ENCODE peak calls at places on chromosomes 16 and 17, in five cellular contexts. One of them, this sample, is unnamed.

GRCh38 chr17:4768281-4768680 is 3.4 kb upstream of the TM4SF5 start:
- DNase-seq in amniotic stem cell: no peak
- DNase-seq in Daoy: no peak
- DNase-seq in T-helper 1 cell: no peak
- DNase-seq in EH: no peak
- DNase-seq in this sample: no peak

GRCh38 chr17:78341559-78342437 is 18.1 kb downstream of the SOCS3 start:
- DNase-seq in amniotic stem cell: peak; percentile 36
- DNase-seq in Daoy: peak; percentile 81
- DNase-seq in T-helper 1 cell: no peak
- DNase-seq in EH: peak; percentile 85
- DNase-seq in this sample: no peak

GRCh38 chr16:2663553-2664521 is 18.5 kb upstream of the KCTD5 start:
- DNase-seq in amniotic stem cell: no peak
- DNase-seq in Daoy: no peak
- DNase-seq in T-helper 1 cell: peak; percentile 87
- DNase-seq in EH: peak; percentile 60
- DNase-seq in this sample: no peak

GRCh38 chr16:2790631-2791030 is 3.3 kb upstream of the PRSS33 start:
- DNase-seq in amniotic stem cell: no peak
- DNase-seq in Daoy: no peak
- DNase-seq in T-helper 1 cell: no peak
- DNase-seq in EH: no peak
- DNase-seq in this sample: no peak

GRCh38 chr17:67506966-67507365 is 129.9 kb downstream of the PITPNC1 start:
- DNase-seq in amniotic stem cell: no peak
- DNase-seq in Daoy: no peak
- DNase-seq in T-helper 1 cell: no peak
- DNase-seq in EH: peak; percentile 65
- DNase-seq in this sample: no peak

GRCh38 chr16:49345829-49346228 is 27.8 kb upstream of the C16orf78 start:
- DNase-seq in amniotic stem cell: no peak
- DNase-seq in Daoy: no peak
- DNase-seq in T-helper 1 cell: no peak
- DNase-seq in EH: peak; percentile 6
- DNase-seq in this sample: no peak

GRCh38 chr16:31382485-31383161 is 10.5 kb upstream of the ITGAD start:
- DNase-seq in amniotic stem cell: no peak
- DNase-seq in Daoy: peak; percentile 71
- DNase-seq in T-helper 1 cell: peak; percentile 68
- DNase-seq in EH: peak; percentile 54
- DNase-seq in this sample: peak; percentile 21

GRCh38 chr16:67470314-67470713 is 10.6 kb downstream of the ATP6V0D1 start:
- DNase-seq in amniotic stem cell: no peak
- DNase-seq in Daoy: no peak
- DNase-seq in T-helper 1 cell: no peak
- DNase-seq in EH: peak; percentile 39
- DNase-seq in this sample: no peak

GRCh38 chr17:8695241-8695640 is 49.4 kb downstream of the CCDC42 start:
- DNase-seq in amniotic stem cell: no peak
- DNase-seq in Daoy: peak; percentile 18
- DNase-seq in T-helper 1 cell: no peak
- DNase-seq in EH: no peak
- DNase-seq in this sample: no peak

GRCh38 chr16:30623558-30624283 is 13.5 kb upstream of the ZNF689 start:
- DNase-seq in amniotic stem cell: no peak
- DNase-seq in Daoy: no peak
- DNase-seq in T-helper 1 cell: no peak
- DNase-seq in EH: peak; percentile 17
- DNase-seq in this sample: no peak

GRCh38 chr16:14505846-14506245 is 124.2 kb downstream of the PARN start:
- DNase-seq in amniotic stem cell: no peak
- DNase-seq in Daoy: no peak
- DNase-seq in T-helper 1 cell: no peak
- DNase-seq in EH: peak; percentile 48
- DNase-seq in this sample: no peak

GRCh38 chr16:81443688-81444447 is 740 bp upstream of the CMIP start:
- DNase-seq in amniotic stem cell: no peak
- DNase-seq in Daoy: no peak
- DNase-seq in T-helper 1 cell: no peak
- DNase-seq in EH: no peak
- DNase-seq in this sample: peak; percentile 9

GRCh38 chr17:19019041-19019941 is 14.7 kb upstream of the FAM83G start:
- DNase-seq in amniotic stem cell: no peak
- DNase-seq in Daoy: no peak
- DNase-seq in T-helper 1 cell: no peak
- DNase-seq in EH: no peak
- DNase-seq in this sample: no peak

GRCh38 chr16:87562201-87562600 is 40.1 kb upstream of the JPH3 start:
- DNase-seq in amniotic stem cell: no peak
- DNase-seq in Daoy: no peak
- DNase-seq in T-helper 1 cell: no peak
- DNase-seq in EH: no peak
- DNase-seq in this sample: no peak

GRCh38 chr17:41617698-41618097 is 5.1 kb upstream of the KRT16 start:
- DNase-seq in amniotic stem cell: no peak
- DNase-seq in Daoy: no peak
- DNase-seq in T-helper 1 cell: no peak
- DNase-seq in EH: no peak
- DNase-seq in this sample: no peak

GRCh38 chr16:2482181-2483107 is 7.5 kb downstream of the TBC1D24 start:
- DNase-seq in amniotic stem cell: no peak
- DNase-seq in Daoy: peak; percentile 65
- DNase-seq in T-helper 1 cell: no peak
- DNase-seq in EH: peak; percentile 86
- DNase-seq in this sample: no peak

GRCh38 chr16:19808061-19808621 is 76.5 kb downstream of the GPRC5B start:
- DNase-seq in amniotic stem cell: no peak
- DNase-seq in Daoy: no peak
- DNase-seq in T-helper 1 cell: peak; percentile 40
- DNase-seq in EH: no peak
- DNase-seq in this sample: no peak

GRCh38 chr16:5541356-5541755 is 443.8 kb upstream of the EEF2KMT start:
- DNase-seq in amniotic stem cell: no peak
- DNase-seq in Daoy: no peak
- DNase-seq in T-helper 1 cell: no peak
- DNase-seq in EH: no peak
- DNase-seq in this sample: no peak

GRCh38 chr16:14194706-14195105 is 123.6 kb downstream of the MRTFB start:
- DNase-seq in amniotic stem cell: no peak
- DNase-seq in Daoy: no peak
- DNase-seq in T-helper 1 cell: no peak
- DNase-seq in EH: no peak
- DNase-seq in this sample: no peak